ENCODE peak calls at places on chromosomes 12 and 14, in six cellular contexts. O is IMR-90, G is SK-N-SH, P is K562, L is H1, A is GM12878. S is an unnamed sample.

GRCh38 chr12:12439636-12440035 is 82.8 kb downstream of the BORCS5 start:
- DNase-seq in O (peak), G (no peak), P (no peak), L (no peak), A (no peak), S (peak)

GRCh38 chr12:33486058-33486457 is 46.4 kb upstream of the SYT10 start:
- DNase-seq in O (no peak), G (no peak), P (no peak), L (no peak), A (no peak), S (no peak)

GRCh38 chr12:95694148-95694547 is 96.4 kb downstream of the NTN4 start:
- DNase-seq in O (no peak), G (no peak), P (no peak), L (no peak), A (no peak), S (no peak)

GRCh38 chr12:19737019-19737418 is 297.7 kb downstream of the AEBP2 start:
- DNase-seq in O (no peak), G (no peak), P (no peak), L (no peak), A (no peak), S (no peak)

GRCh38 chr12:69792533-69792932 is 32.5 kb upstream of the MYRFL start:
- DNase-seq in O (no peak), G (no peak), P (no peak), L (no peak), A (no peak), S (no peak)

GRCh38 chr14:52071675-52072074 is 2.8 kb upstream of the NID2 start:
- DNase-seq in O (peak), G (no peak), P (no peak), L (no peak), A (no peak), S (no peak)

GRCh38 chr14:69355955-69356321 is 42.2 kb downstream of the ERH start:
- DNase-seq in O (peak), G (no peak), P (no peak), L (no peak), A (no peak), S (no peak)

GRCh38 chr14:89544636-89545301 is 127.7 kb upstream of the FOXN3 start:
- DNase-seq in O (peak), G (no peak), P (no peak), L (no peak), A (no peak), S (no peak)

GRCh38 chr14:50772361-50772760 is 58.6 kb downstream of the NIN start:
- DNase-seq in O (peak), G (no peak), P (no peak), L (no peak), A (no peak), S (no peak)

GRCh38 chr14:23512156-23512555 is 39.4 kb downstream of the ZFHX2 start:
- DNase-seq in O (no peak), G (peak), P (no peak), L (no peak), A (no peak), S (no peak)

GRCh38 chr14:48275301-48275700 is 599.9 kb upstream of the MDGA2 start:
- DNase-seq in O (no peak), G (no peak), P (no peak), L (no peak), A (no peak), S (no peak)

GRCh38 chr12:124780336-124780735 is 83.3 kb downstream of the SCARB1 start:
- DNase-seq in O (no peak), G (no peak), P (no peak), L (no peak), A (no peak), S (no peak)

GRCh38 chr14:53537421-53538315 is 384.5 kb upstream of the DDHD1 start:
- DNase-seq in O (peak), G (no peak), P (no peak), L (no peak), A (no peak), S (no peak)

GRCh38 chr14:102318781-102319276 is 717 bp upstream of the ZNF839 start:
- DNase-seq in O (no peak), G (no peak), P (no peak), L (no peak), A (no peak), S (no peak)

GRCh38 chr12:54207539-54208267 is 18.9 kb upstream of the SMUG1 start:
- DNase-seq in O (peak), G (peak), P (peak), L (no peak), A (no peak), S (peak)

GRCh38 chr14:103698380-103699260 is 16.6 kb downstream of the XRCC3 start:
- DNase-seq in O (no peak), G (no peak), P (no peak), L (no peak), A (no peak), S (no peak)

GRCh38 chr14:60515244-60515695 is 6.3 kb downstream of the SIX6 start:
- DNase-seq in O (no peak), G (no peak), P (no peak), L (no peak), A (no peak), S (no peak)

GRCh38 chr14:23430733-23431105 is 4.7 kb downstream of the MYH7 start:
- DNase-seq in O (no peak), G (peak), P (no peak), L (no peak), A (no peak), S (no peak)

GRCh38 chr12:132444957-132445883 is 44.7 kb upstream of the FBRSL1 start:
- DNase-seq in O (no peak), G (no peak), P (peak), L (no peak), A (no peak), S (no peak)

GRCh38 chr14:101026341-101026740 is 122.8 kb upstream of the RTL1 start:
- DNase-seq in O (no peak), G (no peak), P (no peak), L (no peak), A (no peak), S (no peak)

GRCh38 chr12:42326466-42327226 is 679 bp downstream of the PPHLN1 start:
- DNase-seq in O (peak), G (peak), P (peak), L (no peak), A (no peak), S (peak)
- TF ChIP-seq RFX5 in O (no peak), G (no peak), P (no peak), L (no peak), A (no peak), S (no peak)

DNA sequence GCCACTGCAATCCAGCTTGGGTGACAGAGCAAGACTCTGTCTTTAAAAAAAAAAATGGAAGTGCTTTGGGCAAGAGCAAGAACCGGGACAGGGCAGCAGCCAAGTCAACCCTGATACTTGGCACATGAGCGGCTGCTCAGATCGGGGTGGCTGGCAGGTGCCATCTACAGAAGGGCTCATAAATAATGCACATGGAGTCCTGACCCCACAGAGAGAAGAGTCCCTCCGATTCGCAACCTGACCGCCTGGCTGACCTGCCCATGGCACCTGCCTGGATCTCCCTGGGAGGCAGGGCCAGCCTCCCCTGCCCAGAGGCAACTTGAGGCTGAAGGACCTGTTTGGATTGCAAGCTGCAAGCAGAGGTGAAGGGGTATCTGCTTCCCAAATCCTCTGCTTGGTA is 9.6 kb upstream of the TMEM120B start:
- DNase-seq in O (no peak), G (no peak), P (no peak), L (no peak), A (no peak), S (no peak)
- H3K27ac ChIP-seq in O (no peak), G (no peak), P (no peak), L (no peak), A (no peak), S (no peak)

DNA sequence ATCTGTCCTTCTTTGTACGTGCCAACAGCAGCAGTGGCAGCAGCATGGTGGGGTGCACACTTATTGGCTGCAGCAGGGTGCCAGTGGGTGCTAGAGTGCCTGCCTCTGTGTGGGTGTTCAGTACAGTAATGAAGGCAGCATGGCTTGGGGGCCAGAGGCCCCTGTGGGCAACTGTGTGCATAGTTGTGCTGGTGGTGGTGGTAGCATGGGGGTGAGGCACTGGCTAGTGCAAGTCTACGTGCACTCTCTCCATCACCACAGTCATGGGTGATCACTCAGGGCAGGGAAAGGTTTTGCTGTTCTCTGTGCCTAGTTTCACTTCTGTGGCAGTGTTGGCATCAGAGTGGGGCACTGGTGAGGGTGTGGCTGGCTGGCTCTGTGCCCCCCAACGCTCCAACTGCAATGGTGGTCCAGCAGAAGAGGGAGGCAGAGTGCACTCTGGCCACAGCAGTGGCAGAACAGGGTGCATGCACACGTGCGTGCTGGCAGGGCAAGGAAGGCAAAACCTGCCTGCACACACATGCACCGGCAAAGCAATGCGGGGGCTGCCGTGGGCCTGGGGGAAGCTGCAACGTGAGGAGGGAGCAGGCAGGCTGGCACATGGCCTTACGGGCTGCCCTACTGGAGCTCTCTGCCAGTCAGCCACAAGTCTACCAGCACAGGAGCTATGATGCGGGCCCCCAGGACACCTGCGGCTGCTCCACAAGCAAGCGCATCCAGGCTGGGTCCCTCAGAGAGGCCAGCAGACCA is 60.1 kb downstream of the CRACR2A start:
- DNase-seq in O (no peak), G (no peak), P (no peak), L (no peak), A (no peak), S (no peak)
- TF ChIP-seq RFX5 in O (no peak), G (no peak), P (no peak), L (no peak), A (no peak), S (no peak)

GRCh38 chr14:97705976-97706375 is 908.8 kb downstream of the VRK1 start:
- DNase-seq in O (no peak), G (no peak), P (no peak), L (no peak), A (no peak), S (no peak)
- H3K27ac ChIP-seq in O (no peak), G (no peak), P (no peak), L (no peak), A (no peak), S (no peak)

DNA sequence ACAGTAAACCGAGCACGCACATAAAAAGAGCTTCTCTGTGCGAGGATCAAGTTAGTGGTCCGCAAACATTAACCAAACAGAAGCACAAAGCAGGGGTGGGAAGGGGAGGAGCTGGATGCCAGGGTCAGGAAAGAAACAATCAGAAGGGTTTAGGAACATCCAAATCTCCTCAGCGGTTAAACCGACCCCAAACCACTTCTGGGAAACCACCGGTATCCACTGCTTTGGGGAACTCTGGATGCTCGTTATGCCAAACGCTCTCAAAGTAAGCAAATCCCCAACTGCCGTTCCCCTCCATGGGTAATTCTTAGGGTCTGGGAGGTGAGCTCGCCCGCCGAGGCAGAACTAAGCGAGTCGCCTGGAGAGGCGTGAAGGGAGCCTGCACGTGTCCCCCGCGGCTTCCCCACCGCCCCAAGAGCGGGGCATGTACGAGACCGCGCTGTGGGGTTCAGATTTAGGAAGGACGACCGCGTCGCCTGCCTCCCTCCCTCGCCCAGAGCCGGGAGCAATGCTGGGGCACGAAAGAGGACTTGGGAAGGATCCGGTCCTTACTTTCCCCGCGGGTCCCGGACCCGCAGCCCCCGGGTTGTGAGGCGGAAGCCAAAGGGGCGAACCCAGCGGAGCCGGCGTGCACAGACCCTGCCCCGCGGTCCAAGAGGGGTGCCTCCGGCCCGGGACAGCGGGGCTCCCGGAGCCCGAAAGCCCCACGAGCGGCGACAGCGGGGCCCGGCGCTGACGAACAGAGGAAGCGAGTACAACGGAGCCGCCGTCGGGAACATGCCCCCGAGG is 710 bp downstream of the SBNO1 start:
- DNase-seq in O (no peak), G (peak), P (no peak), L (no peak), A (no peak), S (peak)
- TF ChIP-seq RFX5 in O (no peak), G (no peak), P (no peak), L (no peak), A (no peak), S (no peak)

GRCh38 chr12:100187068-100187467 is 13.5 kb upstream of the ACTR6 start:
- DNase-seq in O (no peak), G (no peak), P (no peak), L (no peak), A (no peak), S (no peak)

GRCh38 chr12:100187857-100188519 is 12.6 kb upstream of the ACTR6 start:
- DNase-seq in O (no peak), G (no peak), P (no peak), L (no peak), A (no peak), S (no peak)

GRCh38 chr12:100185361-100185894 is 15.2 kb upstream of the ACTR6 start:
- DNase-seq in O (no peak), G (peak), P (no peak), L (no peak), A (peak), S (no peak)

GRCh38 chr12:100186071-100186470 is 14.5 kb upstream of the ACTR6 start:
- DNase-seq in O (no peak), G (no peak), P (no peak), L (no peak), A (no peak), S (no peak)

DNA sequence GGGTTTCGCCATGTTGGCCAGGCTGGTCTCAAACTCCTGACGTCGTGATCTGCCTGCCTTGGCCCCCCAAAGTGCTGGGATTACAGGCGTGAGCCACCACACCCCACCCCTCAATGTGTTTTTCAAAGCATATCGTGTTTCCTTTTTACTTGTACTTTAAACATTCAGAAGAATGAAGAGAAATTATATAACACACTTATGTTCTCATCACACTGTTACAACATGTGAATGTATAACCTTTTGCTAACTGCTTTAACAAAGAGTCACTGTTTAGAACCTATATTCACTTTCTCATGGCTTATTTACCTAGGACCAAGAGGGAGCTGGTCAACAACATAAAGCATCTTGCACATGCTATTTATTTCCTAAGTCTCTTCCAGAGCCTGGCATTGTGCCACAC is 16.1 kb upstream of the ACTR6 start:
- DNase-seq in O (no peak), G (no peak), P (no peak), L (no peak), A (no peak), S (no peak)
- H3K27ac ChIP-seq in O (no peak), G (no peak), P (no peak), L (no peak), A (no peak), S (no peak)

GRCh38 chr14:25246751-25247150 is 196.8 kb upstream of the STXBP6 start:
- DNase-seq in O (no peak), G (no peak), P (no peak), L (no peak), A (no peak), S (no peak)

DNA sequence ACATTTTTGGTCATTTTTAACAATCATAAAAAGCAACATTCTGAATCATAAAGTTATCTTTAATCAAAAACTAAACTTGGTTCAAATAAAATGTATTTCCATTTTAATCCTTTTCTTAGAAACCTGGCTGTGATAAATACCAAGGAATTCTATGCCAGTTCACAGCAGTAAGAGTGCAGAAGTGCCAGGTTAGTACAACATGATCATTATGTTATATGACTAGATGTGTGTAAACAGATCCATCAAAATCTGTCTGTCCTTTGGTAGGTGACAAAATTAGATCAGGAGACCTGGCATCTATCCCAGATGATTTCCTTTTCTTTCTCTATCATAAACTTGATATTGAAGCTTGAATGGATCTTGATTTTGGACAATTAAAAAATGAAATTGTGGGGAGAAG is 200.6 kb upstream of the STXBP6 start:
- DNase-seq in O (no peak), G (no peak), P (no peak), L (no peak), A (no peak), S (no peak)
- TF ChIP-seq RFX5 in O (no peak), G (no peak), P (no peak), L (no peak), A (no peak), S (no peak)

GRCh38 chr12:100528044-100528443 is 45.4 kb upstream of the GAS2L3 start:
- DNase-seq in O (no peak), G (no peak), P (no peak), L (no peak), A (no peak), S (no peak)
- H3K27ac ChIP-seq in O (no peak), G (no peak), P (no peak), L (no peak), A (no peak), S (peak)

GRCh38 chr14:99259327-99259726 is 12.7 kb downstream of the BCL11B start:
- DNase-seq in O (no peak), G (no peak), P (no peak), L (no peak), A (no peak), S (no peak)

GRCh38 chr14:99260116-99260515 is 11.9 kb downstream of the BCL11B start:
- DNase-seq in O (no peak), G (no peak), P (no peak), L (no peak), A (no peak), S (no peak)

GRCh38 chr14:99261916-99262787 is 9.8 kb downstream of the BCL11B start:
- DNase-seq in O (no peak), G (no peak), P (no peak), L (no peak), A (no peak), S (no peak)

GRCh38 chr14:99258884-99259283 is 13.1 kb downstream of the BCL11B start:
- DNase-seq in O (no peak), G (no peak), P (no peak), L (no peak), A (no peak), S (no peak)

DNA sequence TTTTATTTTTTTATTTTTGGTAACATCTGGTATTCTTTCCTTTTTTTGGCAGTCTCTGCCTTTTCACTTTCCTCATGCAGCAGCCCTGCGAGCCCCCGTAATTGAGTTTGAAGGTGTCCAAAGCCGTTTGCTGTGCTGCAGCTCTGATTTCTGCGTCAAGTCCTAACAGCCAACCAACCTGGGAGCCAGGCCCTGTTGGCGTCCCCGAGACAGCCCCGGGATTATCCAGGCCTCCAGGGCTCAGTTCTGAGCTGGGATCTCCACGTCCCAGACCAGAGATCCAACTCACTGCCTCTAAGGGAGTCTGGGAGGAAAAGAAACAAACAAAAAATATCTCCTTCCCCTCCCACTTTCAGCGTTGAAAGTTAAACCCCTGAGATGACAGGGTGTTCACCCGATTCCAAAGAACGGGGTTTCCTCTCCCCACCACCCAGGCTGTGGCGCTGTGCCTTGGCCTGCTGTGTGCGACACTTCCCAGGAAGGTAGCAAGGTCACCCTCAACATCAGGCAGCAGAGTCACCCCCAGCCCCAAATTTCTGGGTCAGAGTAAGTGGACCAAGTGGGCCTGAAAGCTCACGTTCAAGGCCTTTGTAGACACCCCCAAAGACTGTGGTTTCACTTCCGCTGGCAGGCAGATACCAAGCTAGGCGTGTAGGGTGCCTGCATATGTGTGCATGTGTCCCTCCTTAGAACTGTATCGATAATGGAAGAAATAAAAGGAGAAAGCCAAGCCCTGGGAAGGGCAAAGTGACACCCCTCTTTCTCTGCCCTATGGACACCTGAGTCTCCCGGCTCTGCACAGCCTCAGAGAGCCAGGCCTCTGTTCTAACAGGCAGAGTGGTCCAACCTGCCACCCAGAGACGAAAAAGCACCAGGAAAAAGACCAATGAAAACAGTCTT is 11.1 kb downstream of the BCL11B start:
- DNase-seq in O (no peak), G (no peak), P (no peak), L (no peak), A (no peak), S (no peak)
- TF ChIP-seq RFX5 in O (no peak), G (no peak), P (no peak), L (no peak), A (no peak), S (no peak)

S was measured in A549.